ENCODE peak calls at places on chromosome 22, in five cellular contexts. I, U, A, T and F are unnamed samples.

GRCh38 chr22:29914991-29915390 is 32.0 kb downstream of the MTMR3 start:
- DNase-seq in U (no peak), I (no peak), A (no peak), T (no peak), F (no peak)

GRCh38 chr22:16932577-16932976 is 75.4 kb downstream of the GAB4 start:
- DNase-seq in U (no peak), A (no peak), I (no peak), T (no peak), F (no peak)

GRCh38 chr22:42399315-42400271 is 32.6 kb downstream of the NFAM1 start:
- DNase-seq in I (no peak), U (peak; percentile 40), A (no peak), T (peak; percentile 30), F (no peak)

GRCh38 chr22:36359172-36359973 is 28.4 kb downstream of the MYH9 start:
- DNase-seq in U (no peak), A (no peak), T (no peak), I (no peak), F (no peak)

GRCh38 chr22:23373601-23374000 is 193.3 kb downstream of the BCR start:
- DNase-seq in T (no peak), U (no peak), A (no peak), I (no peak), F (no peak)

GRCh38 chr22:28297504-28297903 is 378.4 kb upstream of the PITPNB start:
- DNase-seq in A (peak; percentile 2), I (no peak), T (no peak), U (peak; percentile 55), F (no peak)

GRCh38 chr22:41123151-41123550 is 30.8 kb downstream of the EP300 start:
- DNase-seq in I (no peak), A (no peak), U (no peak), T (no peak), F (peak; percentile 53)

GRCh38 chr22:37823134-37823985 is at the start of gene GALR3:
- DNase-seq in A (no peak), T (no peak), I (no peak), U (no peak), F (no peak)

GRCh38 chr22:30435674-30436126 is 10.1 kb downstream of the MTFP1 start:
- DNase-seq in A (no peak), T (no peak), I (no peak), U (peak; percentile 65), F (no peak)

GRCh38 chr22:27124336-27125023 is 467.1 kb downstream of the MIAT start:
- DNase-seq in U (peak; percentile 23), A (no peak), T (peak; percentile 34), I (no peak), F (no peak)

GRCh38 chr22:24391836-24392217 is 35.6 kb upstream of the ADORA2A start:
- DNase-seq in U (no peak), T (no peak), I (peak; percentile 53), A (no peak), F (peak; percentile 42)

GRCh38 chr22:24592846-24593809 is at the start of gene LRRC75B:
- DNase-seq in T (peak; percentile 92), U (peak; percentile 93), A (peak; percentile 88), I (peak; percentile 83), F (peak; percentile 59)

GRCh38 chr22:50671641-50672040 is 982 bp upstream of the SHANK3 start:
- DNase-seq in U (no peak), I (no peak), T (peak; percentile 47), A (no peak), F (no peak)

GRCh38 chr22:31212783-31213626 is 907 bp downstream of the LIMK2 start:
- DNase-seq in A (no peak), U (no peak), T (no peak), I (no peak), F (no peak)

GRCh38 chr22:49598338-49598737 is 229.3 kb downstream of the BRD1 start:
- DNase-seq in I (no peak), A (no peak), U (peak; percentile 1), T (no peak), F (no peak)

GRCh38 chr22:22897036-22897435 is 9.4 kb downstream of the IGLL5 start:
- DNase-seq in I (no peak), U (no peak), A (no peak), T (no peak), F (no peak)

GRCh38 chr22:36365020-36365411 is 22.8 kb downstream of the MYH9 start:
- DNase-seq in U (peak; percentile 75), I (peak; percentile 100), A (peak; percentile 98), T (no peak), F (peak; percentile 98)

GRCh38 chr22:37662039-37662438 is 3.5 kb downstream of the PDXP start:
- DNase-seq in A (no peak), T (no peak), U (no peak), I (no peak), F (no peak)

GRCh38 chr22:38167988-38168407 is 13.6 kb downstream of the PLA2G6 start:
- DNase-seq in T (peak; percentile 75), I (no peak), A (no peak), U (no peak), F (peak; percentile 63)

GRCh38 chr22:11253000-11253511 is 4274.9 kb upstream of the OR11H1 start:
- DNase-seq in I (no peak), A (no peak), U (no peak), T (peak; percentile 7), F (no peak)

GRCh38 chr22:36305813-36306212 is 52.9 kb downstream of the APOL1 start:
- DNase-seq in A (no peak), T (no peak), I (no peak), U (no peak), F (no peak)

GRCh38 chr22:20258584-20259335 is 9.4 kb downstream of the RTN4R start:
- DNase-seq in A (no peak), I (no peak), U (no peak), T (no peak), F (no peak)

GRCh38 chr22:47173535-47174021 is 411.1 kb downstream of the TBC1D22A start:
- DNase-seq in A (no peak), U (peak; percentile 3), T (peak; percentile 8), I (no peak), F (no peak)

GRCh38 chr22:43393845-43394474 is 17.9 kb upstream of the MPPED1 start:
- DNase-seq in T (no peak), U (no peak), A (no peak), I (no peak), F (no peak)

GRCh38 chr22:36384766-36385400 is 2.9 kb downstream of the MYH9 start:
- DNase-seq in I (no peak), T (no peak), A (peak; percentile 60), U (no peak), F (no peak)

GRCh38 chr22:43159484-43160178 is 8.3 kb downstream of the TSPO start:
- DNase-seq in I (no peak), T (no peak), A (no peak), U (peak; percentile 92), F (no peak)

GRCh38 chr22:17120711-17121234 is 387 bp downstream of the TMEM121B start:
- DNase-seq in U (no peak), I (no peak), A (no peak), T (no peak), F (no peak)

GRCh38 chr22:29382575-29383328 is 5.6 kb downstream of the AP1B1 start:
- DNase-seq in A (no peak), U (peak; percentile 67), T (no peak), I (no peak), F (no peak)

GRCh38 chr22:44395116-44396005 is 82.6 kb upstream of the SHISAL1 start:
- DNase-seq in U (peak; percentile 4), A (no peak), T (peak; percentile 6), I (no peak), F (peak; percentile 22)

GRCh38 chr22:35299217-35299716 is 427 bp upstream of the TOM1 start:
- DNase-seq in U (no peak), I (peak; percentile 28), T (no peak), A (peak; percentile 20), F (peak; percentile 17)

GRCh38 chr22:41021039-41021654 is 70.0 kb downstream of the RBX1 start:
- DNase-seq in A (no peak), U (peak; percentile 22), I (no peak), T (peak; percentile 18), F (no peak)

GRCh38 chr22:21652547-21653545 is 10.7 kb downstream of the SDF2L1 start:
- DNase-seq in T (no peak), I (no peak), A (no peak), U (no peak), F (no peak)
- H3K4me3 ChIP-seq in T (peak overlapping the region; percentile 55), I (peak overlapping the region; percentile 77), A (peak overlapping the region; percentile 76), U (peak overlapping the region; percentile 55), F (peak overlapping the region; percentile 64)

DNA sequence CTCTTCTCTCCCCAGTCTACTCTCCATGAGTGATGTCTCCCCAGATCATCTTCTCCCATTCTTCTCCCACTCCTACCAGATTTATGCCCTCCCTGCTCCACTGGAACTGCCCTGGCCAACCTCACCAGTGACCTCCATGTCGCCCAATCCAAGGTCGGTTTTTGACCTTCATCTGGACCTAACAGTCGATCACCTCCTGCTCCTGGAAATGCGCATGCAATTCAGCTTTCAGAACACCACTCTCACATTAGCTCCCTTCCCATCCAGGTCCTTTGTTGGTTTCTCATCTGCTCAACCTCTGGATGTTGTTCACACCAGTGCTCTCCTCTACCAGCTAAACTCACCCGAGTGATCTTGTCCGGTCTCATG is 5.3 kb downstream of the RIBC2 start:
- DNase-seq in I (no peak), A (no peak), T (no peak), U (no peak), F (no peak)
- TF ChIP-seq CTCF in I (no peak), A (no peak), T (no peak), U (no peak), F (no peak)

GRCh38 chr22:45757068-45757467 is 85.4 kb downstream of the ATXN10 start:
- DNase-seq in T (no peak), I (no peak), U (no peak), A (peak; percentile 59), F (no peak)
- H3K4me3 ChIP-seq in T (no peak overlapping the region), I (no peak overlapping the region), U (no peak overlapping the region), A (no peak overlapping the region), F (no peak overlapping the region)

DNA sequence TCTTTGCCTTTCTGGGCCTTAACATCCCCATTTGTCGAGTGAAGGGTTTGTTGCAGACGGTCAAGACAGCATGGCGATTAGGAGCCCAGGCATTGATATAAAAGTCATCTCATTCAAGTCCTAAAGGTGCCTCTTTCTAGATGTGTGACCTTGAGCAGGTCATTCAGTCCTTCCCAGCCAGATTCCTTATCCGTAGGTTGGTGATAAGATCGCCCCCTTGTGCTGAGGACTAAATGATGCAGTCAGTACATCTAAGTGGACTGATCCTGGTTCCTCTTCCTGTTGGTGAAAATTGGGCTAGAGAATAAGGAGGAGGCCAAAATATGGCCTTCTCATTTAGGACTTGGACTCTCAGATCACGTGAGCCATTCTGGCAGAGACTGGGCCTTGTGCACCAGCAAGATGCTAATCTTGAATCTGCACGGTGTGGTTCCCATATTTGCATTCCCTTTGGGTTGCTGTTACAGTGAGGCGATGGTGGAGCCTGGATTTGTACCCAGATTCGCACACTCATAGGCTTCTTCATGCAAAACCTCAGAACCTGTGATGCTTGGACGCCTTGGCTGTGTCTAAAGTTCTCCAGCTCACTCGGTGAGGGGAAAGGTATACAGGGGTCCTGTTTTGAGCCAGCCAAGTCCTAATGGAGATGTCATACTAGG is 156.8 kb downstream of the MYO18B start:
- DNase-seq in T (no peak), I (peak; percentile 1), A (no peak), U (no peak), F (no peak)
- TF ChIP-seq CTCF in T (no peak), I (no peak), A (no peak), U (no peak), F (no peak)